ENCODE peak calls at places on chromosomes 12 and 14, in five cellular contexts. One of them, this sample, is unnamed.

GRCh38 chr14:94775082-94775874 is 5.4 kb upstream of the GSC start:
- DNase-seq in GM23338: peak
- DNase-seq in fibroblast of lung: no peak
- DNase-seq in BJ: no peak
- DNase-seq in lower leg skin: no peak
- DNase-seq in this sample: no peak

GRCh38 chr12:80632835-80633234 is 74.6 kb upstream of the MYF6 start:
- DNase-seq in lower leg skin: no peak
- DNase-seq in GM23338: peak
- DNase-seq in BJ: no peak
- DNase-seq in fibroblast of lung: no peak
- DNase-seq in this sample: no peak

GRCh38 chr14:101252443-101253214 is 308.7 kb upstream of the DIO3 start:
- DNase-seq in lower leg skin: no peak
- DNase-seq in fibroblast of lung: no peak
- DNase-seq in GM23338: no peak
- DNase-seq in BJ: no peak
- DNase-seq in this sample: no peak

GRCh38 chr14:22752422-22752821 is 14.1 kb upstream of the OXA1L start:
- DNase-seq in lower leg skin: no peak
- DNase-seq in fibroblast of lung: no peak
- DNase-seq in BJ: no peak
- DNase-seq in GM23338: no peak
- DNase-seq in this sample: no peak

GRCh38 chr12:32331133-32331532 is 68.2 kb upstream of the FGD4 start:
- DNase-seq in GM23338: peak
- DNase-seq in fibroblast of lung: peak
- DNase-seq in lower leg skin: no peak
- DNase-seq in BJ: no peak
- DNase-seq in this sample: no peak

GRCh38 chr12:122946690-122947271 is 19.5 kb downstream of the ABCB9 start:
- DNase-seq in fibroblast of lung: peak
- DNase-seq in lower leg skin: peak
- DNase-seq in GM23338: no peak
- DNase-seq in BJ: peak
- DNase-seq in this sample: peak

GRCh38 chr12:64877363-64878004 is 53.0 kb downstream of the TBC1D30 start:
- DNase-seq in lower leg skin: no peak
- DNase-seq in BJ: no peak
- DNase-seq in GM23338: no peak
- DNase-seq in fibroblast of lung: no peak
- DNase-seq in this sample: no peak

GRCh38 chr14:76782885-76783566 is 21.8 kb downstream of the VASH1 start:
- DNase-seq in fibroblast of lung: no peak
- DNase-seq in lower leg skin: peak
- DNase-seq in GM23338: no peak
- DNase-seq in BJ: no peak
- DNase-seq in this sample: no peak

GRCh38 chr12:28017873-28018255 is 45.3 kb upstream of the PTHLH start:
- DNase-seq in fibroblast of lung: no peak
- DNase-seq in lower leg skin: no peak
- DNase-seq in BJ: no peak
- DNase-seq in GM23338: no peak
- DNase-seq in this sample: no peak

DNA sequence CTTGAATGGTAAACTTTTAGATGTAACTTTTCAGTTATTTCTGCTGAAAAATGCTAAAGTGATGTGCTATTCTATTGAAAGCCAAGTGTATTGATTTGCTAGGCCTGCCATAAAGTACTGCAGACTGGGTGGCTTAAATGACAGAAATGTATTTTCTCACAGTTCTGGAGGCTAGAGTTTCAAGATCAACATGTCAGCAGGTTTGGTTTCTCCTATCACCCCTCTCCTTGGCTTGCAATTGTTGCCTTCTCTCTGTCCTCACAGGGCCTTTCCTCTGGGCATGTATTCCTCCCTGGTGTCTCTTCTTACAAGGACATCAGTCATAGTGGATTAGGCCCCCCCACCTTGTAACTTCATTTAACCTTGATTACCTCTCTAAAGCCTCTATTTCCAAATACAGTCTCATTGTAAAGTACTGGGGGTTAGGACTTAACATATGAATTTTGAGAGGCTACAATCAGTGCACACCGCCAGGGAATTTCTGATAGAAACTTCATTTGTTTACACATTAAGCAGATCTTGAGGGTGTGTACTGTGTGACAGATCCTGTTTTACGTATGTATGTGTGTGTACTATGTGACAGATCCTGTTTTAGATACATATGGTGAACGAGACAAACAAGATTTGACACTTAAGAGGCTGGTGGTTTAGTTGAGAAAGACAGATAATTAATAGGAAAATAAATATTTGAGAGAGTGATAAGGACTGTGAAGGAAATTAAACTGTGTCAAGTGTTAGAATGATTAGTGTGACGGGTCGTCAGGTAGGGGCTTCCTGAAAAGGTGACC is 49.5 kb downstream of the ADIPOR2 start:
- DNase-seq in lower leg skin: no peak
- DNase-seq in fibroblast of lung: no peak
- DNase-seq in GM23338: no peak
- DNase-seq in BJ: no peak
- DNase-seq in this sample: no peak
- H3K4me3 ChIP-seq in lower leg skin: no peak
- H3K4me3 ChIP-seq in fibroblast of lung: no peak
- H3K4me3 ChIP-seq in GM23338: no peak
- H3K4me3 ChIP-seq in BJ: no peak
- H3K4me3 ChIP-seq in this sample: no peak

DNA sequence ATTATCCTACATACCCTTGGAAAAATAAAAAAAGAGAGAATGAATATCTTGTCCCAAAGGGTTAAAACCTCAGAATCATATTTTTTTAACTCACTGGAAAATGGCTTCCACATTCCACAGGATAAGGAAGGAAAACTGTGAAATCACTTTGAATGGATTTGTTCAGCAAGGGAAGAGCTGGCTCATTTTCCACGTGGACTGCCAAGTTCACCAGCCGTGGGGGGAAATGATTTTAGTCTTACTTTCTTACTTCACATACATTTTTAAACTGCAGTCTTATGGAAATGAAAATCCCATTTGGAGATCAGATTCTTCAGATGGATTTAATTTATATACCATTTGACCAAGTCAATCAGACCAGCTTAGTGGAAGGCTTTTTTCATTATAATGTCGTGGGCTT is 29.9 kb upstream of the AEBP2 start:
- DNase-seq in BJ: no peak
- DNase-seq in fibroblast of lung: no peak
- DNase-seq in lower leg skin: no peak
- DNase-seq in GM23338: no peak
- DNase-seq in this sample: no peak
- TF ChIP-seq CTCF in BJ: no peak
- TF ChIP-seq CTCF in fibroblast of lung: no peak
- TF ChIP-seq CTCF in lower leg skin: no peak
- TF ChIP-seq CTCF in GM23338: no peak
- TF ChIP-seq CTCF in this sample: no peak

DNA sequence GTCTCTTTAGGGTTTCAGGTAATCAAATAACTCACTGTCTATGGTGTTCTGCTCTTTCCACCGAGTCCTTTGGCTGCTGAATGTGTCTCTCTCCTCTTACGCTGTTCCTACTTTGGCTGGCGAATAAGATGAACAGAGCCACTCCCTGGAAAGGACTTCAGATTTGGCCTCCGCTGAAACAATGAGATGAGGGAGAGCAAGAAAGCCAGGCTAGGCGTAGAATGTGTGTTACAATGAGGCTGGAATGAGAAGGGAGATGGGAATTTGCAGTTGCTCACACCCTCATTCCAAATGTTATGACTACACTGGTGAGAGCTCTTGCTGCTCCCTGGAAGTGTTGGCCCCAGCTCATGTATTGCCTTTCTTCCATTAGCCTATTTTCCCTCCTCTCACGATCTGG is at the start of gene MFAP5:
- DNase-seq in GM23338: peak
- DNase-seq in fibroblast of lung: no peak
- DNase-seq in BJ: peak
- DNase-seq in lower leg skin: no peak
- DNase-seq in this sample: peak
- H3K4me3 ChIP-seq in GM23338: no peak
- H3K4me3 ChIP-seq in fibroblast of lung: no peak
- H3K4me3 ChIP-seq in BJ: peak
- H3K4me3 ChIP-seq in lower leg skin: no peak
- H3K4me3 ChIP-seq in this sample: peak

DNA sequence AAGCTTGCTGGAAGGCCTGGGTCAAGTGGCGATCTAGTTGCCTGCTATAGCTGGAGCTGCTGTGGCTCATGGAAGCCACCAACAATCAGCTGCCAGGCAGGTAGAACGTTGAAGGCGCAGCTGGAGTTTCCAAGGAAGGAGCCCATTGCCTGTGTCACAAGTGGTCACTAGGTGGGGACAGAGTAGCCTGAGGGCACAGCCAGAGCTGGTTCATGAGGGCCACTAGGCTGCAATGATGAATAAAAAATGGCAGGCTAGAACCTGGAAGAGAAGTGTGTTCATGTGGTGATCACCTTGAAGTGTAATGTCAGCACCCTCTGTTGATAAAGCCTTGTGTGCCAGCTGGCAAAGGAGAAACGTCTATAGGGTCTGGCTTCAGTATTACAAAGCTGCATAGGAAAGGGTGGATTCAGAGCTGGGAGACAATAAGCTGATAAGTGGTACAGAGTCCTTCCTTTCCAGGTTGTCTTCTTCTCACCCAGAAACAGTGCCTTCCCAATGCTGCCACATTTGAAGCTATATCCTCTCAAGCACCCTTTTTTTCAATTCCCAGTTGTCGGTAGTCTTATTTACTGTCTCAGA is 165.8 kb downstream of the EMP1 start:
- DNase-seq in GM23338: peak
- DNase-seq in fibroblast of lung: peak
- DNase-seq in BJ: no peak
- DNase-seq in lower leg skin: no peak
- DNase-seq in this sample: no peak
- TF ChIP-seq CTCF in GM23338: peak
- TF ChIP-seq CTCF in fibroblast of lung: peak
- TF ChIP-seq CTCF in BJ: peak
- TF ChIP-seq CTCF in lower leg skin: no peak
- TF ChIP-seq CTCF in this sample: peak

GRCh38 chr12:108306014-108306501 is 33.1 kb downstream of the CMKLR1 start:
- DNase-seq in lower leg skin: no peak
- DNase-seq in GM23338: no peak
- DNase-seq in fibroblast of lung: no peak
- DNase-seq in BJ: no peak
- DNase-seq in this sample: peak

GRCh38 chr12:108304633-108305032 is 34.5 kb downstream of the CMKLR1 start:
- DNase-seq in BJ: no peak
- DNase-seq in fibroblast of lung: no peak
- DNase-seq in lower leg skin: no peak
- DNase-seq in GM23338: peak
- DNase-seq in this sample: no peak

GRCh38 chr12:108306506-108306905 is 32.6 kb downstream of the CMKLR1 start:
- DNase-seq in fibroblast of lung: no peak
- DNase-seq in GM23338: no peak
- DNase-seq in lower leg skin: no peak
- DNase-seq in BJ: no peak
- DNase-seq in this sample: no peak

GRCh38 chr12:108307006-108307405 is 32.1 kb downstream of the CMKLR1 start:
- DNase-seq in fibroblast of lung: peak
- DNase-seq in BJ: no peak
- DNase-seq in lower leg skin: no peak
- DNase-seq in GM23338: no peak
- DNase-seq in this sample: peak

DNA sequence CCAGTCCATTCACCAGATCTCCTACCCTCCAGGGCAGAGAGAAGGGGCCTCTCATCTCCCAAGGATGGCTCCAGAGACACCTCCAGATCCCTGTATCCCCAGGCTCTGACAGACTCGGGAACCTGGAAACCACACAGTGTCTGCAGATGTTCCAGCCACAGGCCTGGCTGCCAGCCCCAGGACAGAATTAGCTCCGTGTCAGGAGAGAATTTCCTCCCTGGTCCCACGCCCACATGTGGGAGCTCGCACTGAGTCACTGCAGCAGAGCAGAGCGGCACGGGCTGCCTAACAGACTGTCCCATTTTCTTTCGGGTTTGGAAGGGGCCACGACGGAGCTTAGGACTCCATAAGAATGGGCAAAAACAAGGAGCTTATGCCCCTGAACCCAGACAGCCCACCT is 33.6 kb downstream of the CMKLR1 start:
- DNase-seq in GM23338: no peak
- DNase-seq in BJ: peak
- DNase-seq in lower leg skin: peak
- DNase-seq in fibroblast of lung: peak
- DNase-seq in this sample: peak
- H3K4me3 ChIP-seq in GM23338: no peak
- H3K4me3 ChIP-seq in BJ: peak
- H3K4me3 ChIP-seq in lower leg skin: no peak
- H3K4me3 ChIP-seq in fibroblast of lung: peak
- H3K4me3 ChIP-seq in this sample: peak

GRCh38 chr12:128537668-128538067 is 270.7 kb downstream of the TMEM132C start:
- DNase-seq in lower leg skin: no peak
- DNase-seq in GM23338: no peak
- DNase-seq in fibroblast of lung: no peak
- DNase-seq in BJ: no peak
- DNase-seq in this sample: no peak

GRCh38 chr12:128531153-128531552 is 264.2 kb downstream of the TMEM132C start:
- DNase-seq in GM23338: no peak
- DNase-seq in BJ: no peak
- DNase-seq in fibroblast of lung: no peak
- DNase-seq in lower leg skin: no peak
- DNase-seq in this sample: no peak

GRCh38 chr12:128534906-128535305 is 267.9 kb downstream of the TMEM132C start:
- DNase-seq in lower leg skin: no peak
- DNase-seq in fibroblast of lung: no peak
- DNase-seq in GM23338: no peak
- DNase-seq in BJ: no peak
- DNase-seq in this sample: no peak
- TF ChIP-seq CTCF in lower leg skin: no peak
- TF ChIP-seq CTCF in fibroblast of lung: no peak
- TF ChIP-seq CTCF in GM23338: no peak
- TF ChIP-seq CTCF in BJ: no peak
- TF ChIP-seq CTCF in this sample: no peak

DNA sequence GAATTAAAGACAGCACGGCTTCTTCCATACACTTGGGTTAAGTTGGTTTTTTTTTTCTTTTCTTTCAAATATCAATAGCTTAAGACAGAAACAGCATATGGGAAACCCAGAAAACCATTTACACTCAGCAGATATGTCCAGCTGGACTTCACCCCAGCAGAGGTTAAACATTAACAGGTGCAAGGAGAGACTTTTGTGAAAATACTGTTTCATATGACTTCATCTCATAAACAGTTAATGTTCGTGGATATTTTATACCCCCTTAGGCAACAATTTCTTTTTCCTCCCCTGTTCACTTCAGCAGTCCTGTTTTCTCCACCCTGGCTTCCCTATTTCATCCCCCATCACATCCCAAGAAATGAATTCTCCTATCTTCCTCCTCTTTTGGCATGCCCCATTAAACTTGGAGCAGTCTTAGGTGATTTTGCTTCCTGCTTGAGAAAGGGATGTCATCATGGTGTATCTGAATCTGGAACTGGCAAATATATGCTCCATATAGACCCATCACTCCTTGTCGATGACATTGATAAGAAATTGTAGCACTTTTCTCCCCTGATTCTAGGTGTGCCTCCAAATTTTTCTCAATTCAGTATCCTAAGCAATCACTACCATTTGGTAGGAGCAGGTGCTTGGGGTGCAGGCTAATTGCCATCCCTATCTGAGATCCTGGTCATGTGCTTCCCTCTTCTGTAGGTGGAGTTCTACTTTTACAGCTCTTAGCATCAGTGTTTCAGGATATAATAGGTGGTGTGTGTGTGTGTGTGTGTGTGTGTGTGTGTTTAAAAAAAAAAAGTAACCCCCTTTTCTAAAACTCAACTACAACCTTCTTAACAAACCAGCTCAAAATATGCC is 67.9 kb downstream of the BMP4 start:
- DNase-seq in fibroblast of lung: no peak
- DNase-seq in GM23338: no peak
- DNase-seq in BJ: no peak
- DNase-seq in lower leg skin: no peak
- DNase-seq in this sample: no peak
- H3K4me3 ChIP-seq in fibroblast of lung: no peak
- H3K4me3 ChIP-seq in GM23338: no peak
- H3K4me3 ChIP-seq in BJ: no peak
- H3K4me3 ChIP-seq in lower leg skin: no peak
- H3K4me3 ChIP-seq in this sample: no peak

This sample was measured in AG09309.